ENCODE peak calls at places on chromosomes 12 and 14, in ten cellular contexts. E is H9, Z is AG10803, F is AG04449, J is PC-3, R is heart right ventricle, T is fibroblast of pulmonary artery, B is A549, N is endothelial cell, K is glutamatergic neuron. A is an unnamed sample.

GRCh38 chr14:24334431-24335271 is at the start of gene ADCY4:
- DNase-seq in E (no peak), Z (no peak), F (no peak), J (no peak), R (peak), T (no peak), B (no peak), N (peak), K (peak), A (no peak)

GRCh38 chr14:35333797-35334743 is 41.9 kb downstream of the PSMA6 start:
- DNase-seq in E (no peak), Z (no peak), F (no peak), J (no peak), R (no peak), T (no peak), B (no peak), N (no peak), K (no peak), A (no peak)

GRCh38 chr12:88914967-88915366 is 334.7 kb upstream of the KITLG start:
- DNase-seq in E (no peak), Z (no peak), F (no peak), J (no peak), R (no peak), T (no peak), B (no peak), N (no peak), K (no peak), A (no peak)

GRCh38 chr12:15806826-15807225 is 17.6 kb upstream of the EPS8 start:
- DNase-seq in E (no peak), Z (peak), F (no peak), J (no peak), R (no peak), T (no peak), B (no peak), N (no peak), K (no peak), A (no peak)

GRCh38 chr12:57389033-57389432 is 41.8 kb downstream of the R3HDM2 start:
- DNase-seq in E (no peak), Z (peak), F (peak), J (peak), R (no peak), T (peak), B (peak), N (no peak), K (no peak), A (no peak)

GRCh38 chr12:102543494-102543893 is 63.1 kb upstream of the IGF1 start:
- DNase-seq in E (no peak), Z (peak), F (no peak), J (no peak), R (no peak), T (no peak), B (no peak), N (no peak), K (no peak), A (no peak)

GRCh38 chr12:92988622-92989130 is 59.6 kb upstream of the EEA1 start:
- DNase-seq in E (no peak), Z (no peak), F (no peak), J (no peak), R (no peak), T (no peak), B (no peak), N (no peak), K (no peak), A (no peak)

GRCh38 chr12:16880864-16881285 is 274.9 kb upstream of the LMO3 start:
- DNase-seq in E (peak), Z (no peak), F (no peak), J (no peak), R (no peak), T (no peak), B (no peak), N (no peak), K (peak), A (peak)

GRCh38 chr12:59115526-59115925 is 195.2 kb upstream of the LRIG3 start:
- DNase-seq in E (no peak), Z (peak), F (no peak), J (no peak), R (no peak), T (no peak), B (no peak), N (no peak), K (no peak), A (no peak)

GRCh38 chr14:95686935-95687334 is 709 bp downstream of the TCL1B start:
- DNase-seq in E (no peak), Z (no peak), F (no peak), J (no peak), R (no peak), T (no peak), B (no peak), N (no peak), K (no peak), A (no peak)

GRCh38 chr12:12784911-12785814 is at the start of gene APOLD1:
- DNase-seq in E (peak), Z (no peak), F (no peak), J (no peak), R (peak), T (peak), B (no peak), N (peak), K (no peak), A (no peak)

GRCh38 chr12:131511391-131511802 is 199.5 kb upstream of the SFSWAP start:
- DNase-seq in E (peak), Z (peak), F (peak), J (peak), R (no peak), T (peak), B (no peak), N (peak), K (no peak), A (no peak)

GRCh38 chr12:14216405-14217294 is 148.8 kb upstream of the ATF7IP start:
- DNase-seq in E (no peak), Z (peak), F (no peak), J (peak), R (no peak), T (peak), B (no peak), N (no peak), K (no peak), A (no peak)

GRCh38 chr14:87799400-87799799 is 193.6 kb downstream of the GALC start:
- DNase-seq in E (no peak), Z (no peak), F (no peak), J (no peak), R (no peak), T (no peak), B (no peak), N (no peak), K (peak), A (no peak)

GRCh38 chr12:106915635-106916026 is 40.1 kb upstream of the TMEM263 start:
- DNase-seq in E (no peak), Z (no peak), F (no peak), J (no peak), R (no peak), T (no peak), B (no peak), N (no peak), K (no peak), A (no peak)

GRCh38 chr14:23121401-23121800 is 2.3 kb upstream of the CEBPE start:
- DNase-seq in E (no peak), Z (peak), F (no peak), J (peak), R (peak), T (peak), B (no peak), N (peak), K (no peak), A (no peak)

GRCh38 chr14:83816755-83817154 is 1713.2 kb upstream of the FLRT2 start:
- DNase-seq in E (no peak), Z (no peak), F (no peak), J (peak), R (peak), T (peak), B (no peak), N (no peak), K (no peak), A (no peak)

GRCh38 chr14:31124197-31124596 is 83.4 kb downstream of the HECTD1 start:
- DNase-seq in E (no peak), Z (no peak), F (peak), J (no peak), R (no peak), T (no peak), B (no peak), N (no peak), K (no peak), A (no peak)

GRCh38 chr12:202081-202731 is 11.8 kb downstream of the SLC6A12 start:
- DNase-seq in E (peak), Z (no peak), F (no peak), J (peak), R (no peak), T (no peak), B (no peak), N (no peak), K (no peak), A (no peak)

GRCh38 chr14:102203382-102203781 is 63.7 kb downstream of the WDR20 start:
- DNase-seq in E (no peak), Z (no peak), F (no peak), J (no peak), R (no peak), T (no peak), B (no peak), N (no peak), K (peak), A (no peak)

GRCh38 chr14:22177870-22178269 is 411.2 kb downstream of the DAD1 start:
- DNase-seq in E (no peak), Z (no peak), F (no peak), J (no peak), R (no peak), T (no peak), B (no peak), N (peak), K (no peak), A (no peak)

GRCh38 chr12:65960820-65961691 is 136.8 kb downstream of the HMGA2 start:
- DNase-seq in E (no peak), Z (no peak), F (no peak), J (no peak), R (no peak), T (no peak), B (no peak), N (no peak), K (no peak), A (no peak)

GRCh38 chr14:68977741-68978549 is 1.2 kb downstream of the ACTN1 start:
- DNase-seq in E (peak), Z (peak), F (peak), J (peak), R (peak), T (peak), B (peak), N (peak), K (peak), A (peak)

GRCh38 chr14:91419044-91419397 is 1.4 kb upstream of the CCDC88C start:
- DNase-seq in E (no peak), Z (no peak), F (no peak), J (no peak), R (no peak), T (no peak), B (no peak), N (no peak), K (no peak), A (no peak)

GRCh38 chr14:85534914-85535313 is 5.0 kb downstream of the FLRT2 start:
- DNase-seq in E (no peak), Z (no peak), F (no peak), J (no peak), R (no peak), T (peak), B (no peak), N (no peak), K (no peak), A (no peak)

GRCh38 chr12:69130064-69130463 is 109.3 kb upstream of the CPSF6 start:
- DNase-seq in E (no peak), Z (peak), F (no peak), J (no peak), R (no peak), T (peak), B (no peak), N (no peak), K (no peak), A (no peak)

GRCh38 chr12:69131073-69131472 is 108.3 kb upstream of the CPSF6 start:
- DNase-seq in E (no peak), Z (no peak), F (no peak), J (no peak), R (no peak), T (no peak), B (no peak), N (no peak), K (no peak), A (no peak)

GRCh38 chr12:69123909-69124638 is 115.3 kb upstream of the CPSF6 start:
- DNase-seq in E (no peak), Z (no peak), F (no peak), J (no peak), R (no peak), T (no peak), B (no peak), N (no peak), K (no peak), A (no peak)

GRCh38 chr12:69129564-69129963 is 109.8 kb upstream of the CPSF6 start:
- DNase-seq in E (no peak), Z (no peak), F (no peak), J (no peak), R (no peak), T (no peak), B (no peak), N (no peak), K (no peak), A (no peak)

GRCh38 chr12:69129014-69129413 is 110.4 kb upstream of the CPSF6 start:
- DNase-seq in E (no peak), Z (no peak), F (no peak), J (no peak), R (no peak), T (peak), B (no peak), N (no peak), K (no peak), A (no peak)
- TF ChIP-seq CTCF in E (no peak), Z (no peak), F (no peak), J (no peak), R (no peak), T (no peak), B (no peak), N (no peak), K (no peak), A (no peak)

GRCh38 chr12:119804011-119804641 is 73.0 kb downstream of the CIT start:
- DNase-seq in E (peak), Z (peak), F (no peak), J (peak), R (peak), T (peak), B (peak), N (peak), K (peak), A (peak)
- TF ChIP-seq CTCF in E (peak), Z (peak), F (peak), J (peak), R (peak), T (peak), B (peak), N (no peak), K (no peak), A (peak)

GRCh38 chr14:103604620-103605019 is 24.4 kb upstream of the KLC1 start:
- DNase-seq in E (no peak), Z (no peak), F (no peak), J (no peak), R (no peak), T (no peak), B (no peak), N (no peak), K (no peak), A (no peak)

GRCh38 chr14:103607822-103608221 is 21.2 kb upstream of the KLC1 start:
- DNase-seq in E (no peak), Z (no peak), F (no peak), J (no peak), R (no peak), T (no peak), B (no peak), N (no peak), K (no peak), A (no peak)

GRCh38 chr14:103611215-103611614 is 17.8 kb upstream of the KLC1 start:
- DNase-seq in E (no peak), Z (no peak), F (no peak), J (no peak), R (no peak), T (no peak), B (no peak), N (no peak), K (no peak), A (no peak)

DNA sequence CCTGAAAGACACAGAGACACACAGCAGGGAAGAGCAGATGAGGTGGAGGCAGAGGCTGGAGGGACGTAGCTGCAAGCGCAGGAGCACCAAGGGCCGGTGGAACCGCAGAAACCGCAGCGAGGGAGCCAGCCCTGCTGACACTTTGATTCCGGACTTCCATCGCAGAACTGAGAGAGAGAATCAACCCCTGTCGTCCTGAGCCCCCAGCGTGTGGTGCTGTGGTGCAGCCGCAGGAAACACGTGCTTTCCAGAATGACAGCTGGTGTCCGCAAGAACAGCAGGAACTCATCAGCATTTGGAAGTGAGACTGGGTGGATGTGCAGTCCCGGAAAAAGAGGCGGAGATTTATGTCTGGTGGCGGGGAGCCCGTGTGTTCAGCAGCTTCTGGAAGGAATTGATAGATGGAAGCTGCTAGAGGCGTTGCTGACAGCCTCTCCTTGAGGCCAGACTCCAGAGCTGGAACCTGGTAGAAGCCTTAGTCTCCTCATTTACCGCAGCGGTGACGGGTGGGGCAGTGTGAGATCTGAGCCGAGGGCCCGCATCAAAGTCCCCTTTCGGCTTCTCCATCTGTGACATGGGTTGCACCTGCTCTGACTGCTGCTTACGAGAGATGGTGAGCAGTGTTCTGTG is 21.9 kb upstream of the KLC1 start:
- DNase-seq in E (peak), Z (peak), F (no peak), J (peak), R (peak), T (peak), B (no peak), N (peak), K (peak), A (peak)
- TF ChIP-seq CTCF in E (peak), Z (peak), F (peak), J (peak), R (peak), T (peak), B (no peak), N (no peak), K (no peak), A (no peak)

GRCh38 chr12:67650528-67651379 is 2.2 kb downstream of the DYRK2 start:
- DNase-seq in E (no peak), Z (no peak), F (no peak), J (peak), R (no peak), T (no peak), B (peak), N (no peak), K (peak), A (no peak)

GRCh38 chr12:67647547-67648305 is 819 bp upstream of the DYRK2 start:
- DNase-seq in E (peak), Z (peak), F (peak), J (peak), R (peak), T (peak), B (peak), N (peak), K (peak), A (peak)

GRCh38 chr12:67650127-67650495 is 1.6 kb downstream of the DYRK2 start:
- DNase-seq in E (no peak), Z (no peak), F (no peak), J (no peak), R (peak), T (no peak), B (peak), N (no peak), K (peak), A (peak)

GRCh38 chr12:67648306-67649164 is at the start of gene DYRK2:
- DNase-seq in E (peak), Z (peak), F (no peak), J (peak), R (peak), T (peak), B (peak), N (peak), K (peak), A (peak)

GRCh38 chr12:67649165-67650126 is 901 bp downstream of the DYRK2 start:
- DNase-seq in E (no peak), Z (peak), F (no peak), J (peak), R (peak), T (no peak), B (peak), N (peak), K (peak), A (peak)
- TF ChIP-seq CTCF in E (no peak), Z (no peak), F (no peak), J (no peak), R (no peak), T (no peak), B (no peak), N (no peak), K (no peak), A (no peak)

GRCh38 chr14:50340945-50341344 is 28.8 kb downstream of the DMAC2L start:
- DNase-seq in E (peak), Z (no peak), F (no peak), J (no peak), R (no peak), T (no peak), B (no peak), N (no peak), K (peak), A (no peak)
- TF ChIP-seq CTCF in E (peak), Z (no peak), F (peak), J (peak), R (no peak), T (peak), B (no peak), N (no peak), K (no peak), A (no peak)

DNA sequence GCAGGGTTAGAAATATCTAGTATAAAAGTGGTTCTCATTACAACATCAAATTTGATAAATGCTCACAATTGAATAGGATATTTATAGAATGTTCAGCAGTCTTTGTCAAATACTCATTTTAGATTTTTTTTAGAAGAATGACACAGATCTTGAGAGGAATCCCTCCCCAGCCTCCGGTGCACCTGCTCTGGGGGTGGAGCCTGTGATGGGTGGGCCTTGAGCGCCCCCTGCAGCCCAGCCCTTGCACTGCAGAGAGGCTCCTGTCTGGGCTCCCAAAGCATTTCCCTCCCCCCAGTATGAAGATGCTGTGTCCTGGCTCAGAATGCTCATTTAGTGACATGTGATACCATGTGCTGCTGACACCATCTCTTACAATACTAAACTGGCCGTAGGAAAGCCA is 792.3 kb downstream of the TMEM121 start:
- DNase-seq in E (no peak), Z (no peak), F (no peak), J (no peak), R (no peak), T (no peak), B (no peak), N (no peak), K (no peak), A (no peak)
- TF ChIP-seq CTCF in E (no peak), Z (no peak), F (no peak), J (no peak), R (no peak), T (no peak), B (no peak), N (no peak), K (no peak), A (peak)

GRCh38 chr14:100160534-100160916 is 1.1 kb upstream of the DEGS2 start:
- DNase-seq in E (no peak), Z (no peak), F (no peak), J (no peak), R (no peak), T (no peak), B (no peak), N (no peak), K (no peak), A (no peak)

GRCh38 chr14:100168515-100168914 is 9.1 kb upstream of the DEGS2 start:
- DNase-seq in E (no peak), Z (no peak), F (no peak), J (no peak), R (no peak), T (no peak), B (no peak), N (no peak), K (no peak), A (no peak)

GRCh38 chr14:100164808-100165207 is 5.4 kb upstream of the DEGS2 start:
- DNase-seq in E (no peak), Z (no peak), F (no peak), J (no peak), R (no peak), T (no peak), B (no peak), N (no peak), K (no peak), A (no peak)

GRCh38 chr14:100165825-100166520 is 6.5 kb upstream of the DEGS2 start:
- DNase-seq in E (no peak), Z (no peak), F (no peak), J (no peak), R (no peak), T (no peak), B (no peak), N (no peak), K (no peak), A (no peak)

GRCh38 chr14:100165376-100165775 is 5.9 kb upstream of the DEGS2 start:
- DNase-seq in E (peak), Z (no peak), F (no peak), J (no peak), R (no peak), T (no peak), B (no peak), N (no peak), K (no peak), A (no peak)
- TF ChIP-seq CTCF in E (no peak), Z (no peak), F (no peak), J (no peak), R (peak), T (no peak), B (no peak), N (no peak), K (no peak), A (no peak)

DNA sequence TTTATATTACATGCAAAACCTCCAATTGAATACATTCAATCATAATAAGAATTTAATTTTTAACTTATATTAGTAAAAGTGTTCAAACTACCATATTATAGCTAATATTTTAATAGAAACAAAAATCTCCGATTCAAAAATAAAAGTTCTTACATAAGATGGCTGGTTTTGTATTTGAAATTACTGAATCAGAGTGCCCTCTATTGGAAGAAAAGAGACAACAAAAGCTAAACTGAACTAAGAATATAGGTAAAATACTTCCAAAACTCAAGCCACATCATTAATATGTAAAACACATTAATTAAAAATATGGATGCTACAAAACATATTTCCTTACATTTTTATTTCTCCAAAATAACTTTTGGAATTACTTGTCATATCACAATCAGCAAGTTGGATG is 120.3 kb downstream of the GARIN6 start:
- DNase-seq in E (no peak), Z (peak), F (no peak), J (peak), R (no peak), T (peak), B (no peak), N (no peak), K (no peak), A (no peak)
- TF ChIP-seq CTCF in E (peak), Z (peak), F (peak), J (peak), R (peak), T (peak), B (peak), N (peak), K (peak), A (no peak)

A was measured in Calu3.